ENCODE peak calls at places on chromosomes 6 and 20, in five cellular contexts. One of them, this sample, is unnamed. For H3K9me3, the result is how much of the 10 kb centered on the place peaks cover.

GRCh38 chr6:43909474-43910148 is 139.6 kb downstream of the VEGFA start:
- DNase-seq in CD8-positive, alpha-beta memory T cell: no peak
- DNase-seq in CD4-positive, alpha-beta memory T cell: no peak
- DNase-seq in small intestine: no peak
- DNase-seq in left lung: no peak
- DNase-seq in this sample: no peak

GRCh38 chr20:12925214-12925755 is 83.5 kb upstream of the SPTLC3 start:
- DNase-seq in CD4-positive, alpha-beta memory T cell: no peak
- DNase-seq in small intestine: peak
- DNase-seq in left lung: no peak
- DNase-seq in CD8-positive, alpha-beta memory T cell: peak
- DNase-seq in this sample: peak

GRCh38 chr6:89242574-89243330 is 25.6 kb upstream of the GABRR1 start:
- DNase-seq in CD4-positive, alpha-beta memory T cell: no peak
- DNase-seq in small intestine: peak
- DNase-seq in left lung: no peak
- DNase-seq in CD8-positive, alpha-beta memory T cell: peak
- DNase-seq in this sample: no peak

GRCh38 chr20:48019940-48020339 is 234.7 kb upstream of the SULF2 start:
- DNase-seq in CD8-positive, alpha-beta memory T cell: no peak
- DNase-seq in left lung: no peak
- DNase-seq in CD4-positive, alpha-beta memory T cell: no peak
- DNase-seq in small intestine: no peak
- DNase-seq in this sample: no peak

GRCh38 chr6:149079911-149080501 is 237.5 kb upstream of the TAB2 start:
- DNase-seq in small intestine: no peak
- DNase-seq in CD4-positive, alpha-beta memory T cell: no peak
- DNase-seq in left lung: no peak
- DNase-seq in CD8-positive, alpha-beta memory T cell: no peak
- DNase-seq in this sample: no peak

GRCh38 chr6:56786256-56786655 is 143.6 kb upstream of the DST start:
- DNase-seq in CD8-positive, alpha-beta memory T cell: no peak
- DNase-seq in left lung: no peak
- DNase-seq in small intestine: no peak
- DNase-seq in CD4-positive, alpha-beta memory T cell: no peak
- DNase-seq in this sample: no peak

GRCh38 chr6:27890351-27891299 is 21.6 kb downstream of the OR2B2 start:
- DNase-seq in CD4-positive, alpha-beta memory T cell: peak
- DNase-seq in left lung: peak
- DNase-seq in CD8-positive, alpha-beta memory T cell: peak
- DNase-seq in small intestine: peak
- DNase-seq in this sample: peak

GRCh38 chr6:83884523-83884922 is 25.0 kb downstream of the CYB5R4 start:
- DNase-seq in CD4-positive, alpha-beta memory T cell: no peak
- DNase-seq in small intestine: peak
- DNase-seq in CD8-positive, alpha-beta memory T cell: peak
- DNase-seq in left lung: no peak
- DNase-seq in this sample: peak

GRCh38 chr20:57707849-57708693 is 1.7 kb downstream of the PMEPA1 start:
- DNase-seq in CD8-positive, alpha-beta memory T cell: no peak
- DNase-seq in left lung: no peak
- DNase-seq in small intestine: no peak
- DNase-seq in CD4-positive, alpha-beta memory T cell: no peak
- DNase-seq in this sample: peak

GRCh38 chr20:41300383-41300782 is 17.1 kb downstream of the ZHX3 start:
- DNase-seq in CD8-positive, alpha-beta memory T cell: no peak
- DNase-seq in small intestine: no peak
- DNase-seq in left lung: no peak
- DNase-seq in CD4-positive, alpha-beta memory T cell: no peak
- DNase-seq in this sample: no peak

GRCh38 chr6:162538643-162539064 is 188.9 kb downstream of the PRKN start:
- DNase-seq in CD4-positive, alpha-beta memory T cell: no peak
- DNase-seq in small intestine: no peak
- DNase-seq in CD8-positive, alpha-beta memory T cell: no peak
- DNase-seq in left lung: no peak
- DNase-seq in this sample: no peak

GRCh38 chr6:127516676-127517273 is 2.4 kb downstream of the MTCL3 start:
- DNase-seq in CD4-positive, alpha-beta memory T cell: no peak
- DNase-seq in left lung: no peak
- DNase-seq in small intestine: peak
- DNase-seq in CD8-positive, alpha-beta memory T cell: no peak
- DNase-seq in this sample: peak

GRCh38 chr6:122798099-122798641 is 9.1 kb downstream of the SMPDL3A start:
- DNase-seq in CD8-positive, alpha-beta memory T cell: no peak
- DNase-seq in left lung: no peak
- DNase-seq in CD4-positive, alpha-beta memory T cell: no peak
- DNase-seq in small intestine: peak
- DNase-seq in this sample: peak

GRCh38 chr6:34810936-34811632 is 19.2 kb downstream of the BLTP3A start:
- DNase-seq in CD4-positive, alpha-beta memory T cell: no peak
- DNase-seq in CD8-positive, alpha-beta memory T cell: no peak
- DNase-seq in left lung: no peak
- DNase-seq in small intestine: peak
- DNase-seq in this sample: peak

GRCh38 chr6:2448826-2449571 is 203.6 kb upstream of the GMDS start:
- DNase-seq in CD8-positive, alpha-beta memory T cell: no peak
- DNase-seq in small intestine: peak
- DNase-seq in left lung: no peak
- DNase-seq in CD4-positive, alpha-beta memory T cell: no peak
- DNase-seq in this sample: no peak

GRCh38 chr6:48061630-48062029 is 49.4 kb downstream of the PTCHD4 start:
- DNase-seq in CD4-positive, alpha-beta memory T cell: no peak
- DNase-seq in small intestine: no peak
- DNase-seq in CD8-positive, alpha-beta memory T cell: no peak
- DNase-seq in left lung: no peak
- DNase-seq in this sample: no peak

GRCh38 chr20:48358176-48358575 is 469.6 kb downstream of the PREX1 start:
- DNase-seq in CD8-positive, alpha-beta memory T cell: no peak
- DNase-seq in left lung: no peak
- DNase-seq in CD4-positive, alpha-beta memory T cell: no peak
- DNase-seq in small intestine: no peak
- DNase-seq in this sample: no peak

GRCh38 chr20:10728873-10729670 is 55.3 kb upstream of the JAG1 start:
- DNase-seq in CD4-positive, alpha-beta memory T cell: no peak
- DNase-seq in small intestine: peak
- DNase-seq in left lung: no peak
- DNase-seq in CD8-positive, alpha-beta memory T cell: no peak
- DNase-seq in this sample: no peak

GRCh38 chr20:11207749-11208502 is 534.1 kb upstream of the JAG1 start:
- DNase-seq in CD8-positive, alpha-beta memory T cell: no peak
- DNase-seq in left lung: no peak
- DNase-seq in CD4-positive, alpha-beta memory T cell: no peak
- DNase-seq in small intestine: peak
- DNase-seq in this sample: no peak

GRCh38 chr6:161031721-161032495 is 40.3 kb downstream of the MAP3K4 start:
- DNase-seq in small intestine: no peak
- DNase-seq in CD4-positive, alpha-beta memory T cell: no peak
- DNase-seq in left lung: no peak
- DNase-seq in CD8-positive, alpha-beta memory T cell: no peak
- DNase-seq in this sample: no peak

GRCh38 chr6:132003516-132004178 is 52.5 kb upstream of the CCN2 start:
- DNase-seq in CD4-positive, alpha-beta memory T cell: no peak
- DNase-seq in CD8-positive, alpha-beta memory T cell: no peak
- DNase-seq in left lung: no peak
- DNase-seq in small intestine: no peak
- DNase-seq in this sample: no peak

GRCh38 chr20:41048475-41049242 is 20.0 kb downstream of the TOP1 start:
- DNase-seq in small intestine: peak
- DNase-seq in left lung: no peak
- DNase-seq in CD8-positive, alpha-beta memory T cell: peak
- DNase-seq in CD4-positive, alpha-beta memory T cell: no peak
- DNase-seq in this sample: peak

GRCh38 chr6:44180406-44180805 is 21.8 kb downstream of the CAPN11 start:
- DNase-seq in CD8-positive, alpha-beta memory T cell: no peak
- DNase-seq in small intestine: no peak
- DNase-seq in CD4-positive, alpha-beta memory T cell: no peak
- DNase-seq in left lung: no peak
- DNase-seq in this sample: no peak

GRCh38 chr6:71412559-71412958 is 123.9 kb downstream of the OGFRL1 start:
- DNase-seq in left lung: peak
- DNase-seq in CD4-positive, alpha-beta memory T cell: no peak
- DNase-seq in small intestine: no peak
- DNase-seq in CD8-positive, alpha-beta memory T cell: no peak
- DNase-seq in this sample: no peak

GRCh38 chr6:23320588-23320987 is 751.2 kb downstream of the HDGFL1 start:
- DNase-seq in small intestine: no peak
- DNase-seq in left lung: no peak
- DNase-seq in CD4-positive, alpha-beta memory T cell: no peak
- DNase-seq in CD8-positive, alpha-beta memory T cell: no peak
- DNase-seq in this sample: no peak

GRCh38 chr6:170295519-170296422 is 4.9 kb upstream of the DLL1 start:
- DNase-seq in CD8-positive, alpha-beta memory T cell: no peak
- DNase-seq in small intestine: peak
- DNase-seq in left lung: peak
- DNase-seq in CD4-positive, alpha-beta memory T cell: no peak
- DNase-seq in this sample: peak

GRCh38 chr6:31086788-31087440 is 25.5 kb downstream of the C6orf15 start:
- DNase-seq in left lung: no peak
- DNase-seq in CD8-positive, alpha-beta memory T cell: no peak
- DNase-seq in small intestine: no peak
- DNase-seq in CD4-positive, alpha-beta memory T cell: no peak
- DNase-seq in this sample: no peak

GRCh38 chr6:105291525-105291924 is 111.4 kb downstream of the PREP start:
- DNase-seq in small intestine: peak
- DNase-seq in CD8-positive, alpha-beta memory T cell: no peak
- DNase-seq in CD4-positive, alpha-beta memory T cell: no peak
- DNase-seq in left lung: no peak
- DNase-seq in this sample: no peak

GRCh38 chr20:46230811-46231282 is 77.5 kb downstream of the CDH22 start:
- DNase-seq in CD8-positive, alpha-beta memory T cell: no peak
- DNase-seq in small intestine: no peak
- DNase-seq in CD4-positive, alpha-beta memory T cell: no peak
- DNase-seq in left lung: no peak
- DNase-seq in this sample: no peak

GRCh38 chr20:23435675-23436539 is 3.6 kb upstream of the CSTL1 start:
- DNase-seq in small intestine: peak
- DNase-seq in CD4-positive, alpha-beta memory T cell: no peak
- DNase-seq in CD8-positive, alpha-beta memory T cell: no peak
- DNase-seq in left lung: no peak
- DNase-seq in this sample: no peak

GRCh38 chr20:38190936-38191371 is 25.9 kb upstream of the TGM2 start:
- DNase-seq in CD4-positive, alpha-beta memory T cell: no peak
- DNase-seq in CD8-positive, alpha-beta memory T cell: no peak
- DNase-seq in left lung: no peak
- DNase-seq in small intestine: no peak
- DNase-seq in this sample: no peak

GRCh38 chr20:2816583-2817340 is 598 bp downstream of the TMEM239 start:
- DNase-seq in CD8-positive, alpha-beta memory T cell: no peak
- DNase-seq in CD4-positive, alpha-beta memory T cell: no peak
- DNase-seq in left lung: no peak
- DNase-seq in small intestine: no peak
- DNase-seq in this sample: no peak

GRCh38 chr20:14948416-14948815 is 611.0 kb upstream of the FLRT3 start:
- DNase-seq in CD4-positive, alpha-beta memory T cell: no peak
- DNase-seq in small intestine: peak
- DNase-seq in left lung: no peak
- DNase-seq in CD8-positive, alpha-beta memory T cell: no peak
- DNase-seq in this sample: no peak

GRCh38 chr20:48932375-48932941 is 10.9 kb downstream of the ARFGEF2 start:
- DNase-seq in small intestine: peak
- DNase-seq in left lung: no peak
- DNase-seq in CD8-positive, alpha-beta memory T cell: no peak
- DNase-seq in CD4-positive, alpha-beta memory T cell: no peak
- DNase-seq in this sample: no peak

GRCh38 chr20:34066476-34067090 is 45.5 kb downstream of the EIF2S2 start:
- DNase-seq in CD8-positive, alpha-beta memory T cell: no peak
- DNase-seq in small intestine: no peak
- DNase-seq in CD4-positive, alpha-beta memory T cell: no peak
- DNase-seq in left lung: no peak
- DNase-seq in this sample: no peak

GRCh38 chr6:7438011-7438410 is 48.4 kb downstream of the RIOK1 start:
- DNase-seq in left lung: no peak
- DNase-seq in CD4-positive, alpha-beta memory T cell: no peak
- DNase-seq in small intestine: no peak
- DNase-seq in CD8-positive, alpha-beta memory T cell: no peak
- DNase-seq in this sample: no peak

GRCh38 chr20:38645980-38646858 is 44.6 kb downstream of the ARHGAP40 start:
- DNase-seq in small intestine: peak
- DNase-seq in left lung: peak
- DNase-seq in CD4-positive, alpha-beta memory T cell: peak
- DNase-seq in CD8-positive, alpha-beta memory T cell: peak
- DNase-seq in this sample: peak

GRCh38 chr6:76594109-76594508 is 521.6 kb upstream of the IMPG1 start:
- DNase-seq in CD4-positive, alpha-beta memory T cell: no peak
- DNase-seq in small intestine: no peak
- DNase-seq in CD8-positive, alpha-beta memory T cell: no peak
- DNase-seq in left lung: no peak
- DNase-seq in this sample: no peak

GRCh38 chr6:76592561-76592960 is 520.1 kb upstream of the IMPG1 start:
- DNase-seq in small intestine: no peak
- DNase-seq in left lung: no peak
- DNase-seq in CD4-positive, alpha-beta memory T cell: no peak
- DNase-seq in CD8-positive, alpha-beta memory T cell: no peak
- DNase-seq in this sample: no peak

GRCh38 chr6:76593668-76594067 is 521.2 kb upstream of the IMPG1 start:
- DNase-seq in CD4-positive, alpha-beta memory T cell: no peak
- DNase-seq in CD8-positive, alpha-beta memory T cell: no peak
- DNase-seq in small intestine: no peak
- DNase-seq in left lung: no peak
- DNase-seq in this sample: no peak
- H3K9me3 ChIP-seq in CD4-positive, alpha-beta memory T cell: under half
- H3K9me3 ChIP-seq in CD8-positive, alpha-beta memory T cell: under half
- H3K9me3 ChIP-seq in small intestine: under half
- H3K9me3 ChIP-seq in left lung: under half
- H3K9me3 ChIP-seq in this sample: under half

GRCh38 chr6:3825851-3826581 is 23.2 kb upstream of the FAM50B start:
- DNase-seq in CD8-positive, alpha-beta memory T cell: no peak
- DNase-seq in left lung: peak
- DNase-seq in small intestine: peak
- DNase-seq in CD4-positive, alpha-beta memory T cell: no peak
- DNase-seq in this sample: no peak
- H3K4me3 ChIP-seq in CD8-positive, alpha-beta memory T cell: no peak
- H3K4me3 ChIP-seq in left lung: no peak
- H3K4me3 ChIP-seq in small intestine: no peak
- H3K4me3 ChIP-seq in CD4-positive, alpha-beta memory T cell: no peak
- H3K4me3 ChIP-seq in this sample: no peak

GRCh38 chr20:24894967-24895366 is 54.1 kb upstream of the CST7 start:
- DNase-seq in left lung: no peak
- DNase-seq in small intestine: no peak
- DNase-seq in CD4-positive, alpha-beta memory T cell: no peak
- DNase-seq in CD8-positive, alpha-beta memory T cell: no peak
- DNase-seq in this sample: no peak
- H3K9me3 ChIP-seq in left lung: under half
- H3K9me3 ChIP-seq in small intestine: under half
- H3K9me3 ChIP-seq in CD4-positive, alpha-beta memory T cell: under half
- H3K9me3 ChIP-seq in CD8-positive, alpha-beta memory T cell: under half
- H3K9me3 ChIP-seq in this sample: under half

DNA sequence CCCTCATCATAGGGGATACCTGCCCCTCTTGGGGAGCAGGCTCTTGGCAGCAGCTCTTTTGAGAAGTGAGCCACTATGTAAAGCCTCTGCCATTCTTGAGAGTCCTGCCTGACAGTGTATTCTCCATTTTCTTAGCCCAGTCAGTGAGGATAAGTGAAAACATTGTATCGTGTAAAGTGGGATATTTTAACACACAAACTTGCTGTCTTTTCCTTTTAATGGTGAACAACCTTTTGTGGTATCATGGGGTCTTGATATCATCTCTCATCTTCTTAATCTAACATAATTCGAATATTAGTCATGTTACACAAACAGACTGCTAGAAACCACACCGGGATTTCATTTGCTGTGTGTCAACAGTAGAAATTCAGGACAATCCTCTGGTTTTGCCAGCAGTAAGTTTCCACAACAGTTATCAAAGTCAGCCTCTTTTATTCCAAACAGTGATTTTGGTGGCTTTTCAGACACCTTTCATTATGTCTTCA is 136.2 kb downstream of the HIVEP1 start:
- DNase-seq in left lung: no peak
- DNase-seq in small intestine: no peak
- DNase-seq in CD4-positive, alpha-beta memory T cell: no peak
- DNase-seq in CD8-positive, alpha-beta memory T cell: no peak
- DNase-seq in this sample: no peak
- H3K4me3 ChIP-seq in left lung: no peak
- H3K4me3 ChIP-seq in small intestine: no peak
- H3K4me3 ChIP-seq in CD4-positive, alpha-beta memory T cell: no peak
- H3K4me3 ChIP-seq in CD8-positive, alpha-beta memory T cell: no peak
- H3K4me3 ChIP-seq in this sample: no peak

This sample was measured in CD4-positive, CD25-positive, alpha-beta regulatory T cell.